ENCODE peak calls at places on chromosomes 12 and 14, in eight cellular contexts. One of them, this sample, is unnamed. For H3K4me1, the result is how much of the 10 kb centered on the place peaks cover.

GRCh38 chr14:43168374-43168925 is 1338.6 kb downstream of the FSCB start:
- DNase-seq in aorta: no peak
- DNase-seq in small intestine: no peak
- DNase-seq in right lobe of liver: no peak
- DNase-seq in ovary: no peak
- DNase-seq in HAP-1: no peak
- DNase-seq in heart right ventricle: no peak
- DNase-seq in astrocyte: no peak
- DNase-seq in this sample: no peak

GRCh38 chr12:95674631-95675030 is 115.9 kb downstream of the NTN4 start:
- DNase-seq in right lobe of liver: no peak
- DNase-seq in astrocyte: no peak
- DNase-seq in ovary: no peak
- DNase-seq in aorta: no peak
- DNase-seq in HAP-1: peak
- DNase-seq in small intestine: peak
- DNase-seq in heart right ventricle: peak
- DNase-seq in this sample: no peak

GRCh38 chr14:90545431-90545830 is 148.6 kb downstream of the CALM1 start:
- DNase-seq in heart right ventricle: no peak
- DNase-seq in ovary: peak
- DNase-seq in aorta: peak
- DNase-seq in right lobe of liver: no peak
- DNase-seq in astrocyte: no peak
- DNase-seq in HAP-1: no peak
- DNase-seq in small intestine: no peak
- DNase-seq in this sample: no peak

GRCh38 chr14:49972840-49973239 is 80.0 kb downstream of the ARF6 start:
- DNase-seq in aorta: no peak
- DNase-seq in ovary: peak
- DNase-seq in small intestine: peak
- DNase-seq in astrocyte: peak
- DNase-seq in HAP-1: peak
- DNase-seq in heart right ventricle: no peak
- DNase-seq in right lobe of liver: no peak
- DNase-seq in this sample: no peak

GRCh38 chr12:232731-233614 is 19.0 kb upstream of the SLC6A12 start:
- DNase-seq in HAP-1: no peak
- DNase-seq in astrocyte: no peak
- DNase-seq in aorta: peak
- DNase-seq in small intestine: no peak
- DNase-seq in right lobe of liver: no peak
- DNase-seq in ovary: no peak
- DNase-seq in heart right ventricle: no peak
- DNase-seq in this sample: no peak

GRCh38 chr12:91954326-91954725 is 191.3 kb downstream of the BTG1 start:
- DNase-seq in HAP-1: no peak
- DNase-seq in aorta: no peak
- DNase-seq in heart right ventricle: no peak
- DNase-seq in right lobe of liver: no peak
- DNase-seq in ovary: no peak
- DNase-seq in astrocyte: no peak
- DNase-seq in small intestine: no peak
- DNase-seq in this sample: no peak

GRCh38 chr12:122681814-122682213 is 21.3 kb downstream of the HCAR2 start:
- DNase-seq in HAP-1: no peak
- DNase-seq in ovary: no peak
- DNase-seq in small intestine: no peak
- DNase-seq in heart right ventricle: peak
- DNase-seq in aorta: no peak
- DNase-seq in astrocyte: peak
- DNase-seq in right lobe of liver: no peak
- DNase-seq in this sample: no peak

GRCh38 chr12:106601031-106601430 is 18.2 kb downstream of the RFX4 start:
- DNase-seq in astrocyte: no peak
- DNase-seq in small intestine: no peak
- DNase-seq in right lobe of liver: no peak
- DNase-seq in heart right ventricle: no peak
- DNase-seq in aorta: no peak
- DNase-seq in HAP-1: peak
- DNase-seq in ovary: no peak
- DNase-seq in this sample: no peak

GRCh38 chr14:58772814-58773620 is 135.3 kb downstream of the DACT1 start:
- DNase-seq in small intestine: no peak
- DNase-seq in right lobe of liver: no peak
- DNase-seq in astrocyte: peak
- DNase-seq in aorta: no peak
- DNase-seq in heart right ventricle: no peak
- DNase-seq in ovary: no peak
- DNase-seq in HAP-1: no peak
- DNase-seq in this sample: no peak

DNA sequence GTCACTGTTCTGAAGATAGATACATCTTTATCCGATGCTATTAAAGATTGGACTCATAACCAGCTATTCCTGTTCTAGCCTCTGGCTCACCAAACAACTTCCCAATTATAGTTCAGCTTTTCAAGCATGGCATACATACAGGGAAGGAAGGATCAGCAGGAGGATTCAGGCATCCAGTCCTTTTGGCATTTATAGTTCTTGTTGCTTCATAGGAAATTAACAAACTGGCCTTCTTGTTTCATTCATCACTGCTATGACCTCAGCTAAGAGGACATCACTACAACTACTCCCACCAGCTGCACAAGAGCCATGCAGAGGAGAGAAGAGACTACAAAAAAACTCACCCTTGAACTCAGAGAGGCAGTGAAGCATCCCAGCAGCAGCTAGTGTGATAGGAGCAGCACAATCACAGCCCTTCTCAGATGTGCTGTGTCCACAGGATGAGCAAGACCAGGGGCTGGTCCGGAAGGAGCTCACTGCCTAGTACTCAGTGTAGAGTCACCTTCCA is 100.5 kb downstream of the SPTSSA start:
- DNase-seq in small intestine: no peak
- DNase-seq in aorta: no peak
- DNase-seq in HAP-1: no peak
- DNase-seq in astrocyte: no peak
- DNase-seq in ovary: no peak
- DNase-seq in right lobe of liver: no peak
- DNase-seq in heart right ventricle: no peak
- DNase-seq in this sample: no peak
- H3K4me1 ChIP-seq in small intestine: under half
- H3K4me1 ChIP-seq in aorta: under half
- H3K4me1 ChIP-seq in HAP-1: under half
- H3K4me1 ChIP-seq in astrocyte: under half
- H3K4me1 ChIP-seq in ovary: under half
- H3K4me1 ChIP-seq in right lobe of liver: under half
- H3K4me1 ChIP-seq in heart right ventricle: under half
- H3K4me1 ChIP-seq in this sample: under half

DNA sequence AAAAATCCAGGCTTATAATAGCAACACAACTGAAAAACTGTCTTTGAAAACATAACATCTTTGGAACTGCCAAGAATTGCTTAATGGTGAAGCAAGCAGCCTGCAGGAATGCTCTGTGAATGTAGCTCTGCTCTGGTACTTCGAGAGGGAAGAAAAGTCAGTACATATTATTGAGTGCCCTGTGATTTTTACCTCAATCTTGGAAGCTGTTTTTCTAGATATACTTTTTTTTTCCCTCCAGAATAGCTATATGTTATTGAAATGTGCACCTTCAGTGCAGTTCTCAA is 508.1 kb downstream of the PCNX1 start:
- DNase-seq in heart right ventricle: no peak
- DNase-seq in aorta: no peak
- DNase-seq in right lobe of liver: no peak
- DNase-seq in HAP-1: no peak
- DNase-seq in astrocyte: peak
- DNase-seq in ovary: no peak
- DNase-seq in small intestine: no peak
- DNase-seq in this sample: no peak
- H3K4me1 ChIP-seq in heart right ventricle: under half
- H3K4me1 ChIP-seq in aorta: under half
- H3K4me1 ChIP-seq in right lobe of liver: under half
- H3K4me1 ChIP-seq in HAP-1: under half
- H3K4me1 ChIP-seq in astrocyte: under half
- H3K4me1 ChIP-seq in ovary: under half
- H3K4me1 ChIP-seq in small intestine: under half
- H3K4me1 ChIP-seq in this sample: under half

GRCh38 chr12:50617657-50618056 is 112.9 kb downstream of the DIP2B start:
- DNase-seq in right lobe of liver: no peak
- DNase-seq in small intestine: no peak
- DNase-seq in astrocyte: no peak
- DNase-seq in ovary: no peak
- DNase-seq in aorta: no peak
- DNase-seq in heart right ventricle: no peak
- DNase-seq in HAP-1: no peak
- DNase-seq in this sample: no peak
- H3K4me1 ChIP-seq in right lobe of liver: under half
- H3K4me1 ChIP-seq in small intestine: under half
- H3K4me1 ChIP-seq in astrocyte: half or more
- H3K4me1 ChIP-seq in ovary: under half
- H3K4me1 ChIP-seq in aorta: under half
- H3K4me1 ChIP-seq in heart right ventricle: under half
- H3K4me1 ChIP-seq in HAP-1: under half
- H3K4me1 ChIP-seq in this sample: half or more

DNA sequence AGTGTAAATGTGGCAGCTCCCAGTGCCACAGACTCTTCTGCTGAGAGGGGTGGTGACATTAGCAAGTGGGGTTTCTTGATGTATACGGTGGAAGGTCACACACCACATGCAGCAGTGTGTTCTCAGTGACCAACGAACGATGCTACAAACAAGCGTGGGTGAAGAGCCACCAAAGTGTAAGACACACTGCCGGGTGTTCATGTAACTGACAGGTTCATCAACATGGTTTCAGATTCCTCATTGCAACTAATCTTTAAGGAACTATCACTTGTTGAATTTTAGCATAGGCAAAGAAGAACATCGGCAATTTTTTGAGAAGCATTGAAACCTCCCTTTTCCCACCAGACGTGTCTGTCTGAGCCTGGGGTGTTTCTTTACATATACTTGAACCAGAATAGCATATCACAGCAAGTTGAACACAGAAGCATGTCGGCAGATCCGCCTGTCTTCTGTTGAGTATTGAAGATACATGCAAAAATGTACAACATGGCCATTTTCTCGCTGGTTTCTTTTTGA is 58.8 kb downstream of the PPP2R5C start:
- DNase-seq in heart right ventricle: no peak
- DNase-seq in astrocyte: no peak
- DNase-seq in right lobe of liver: no peak
- DNase-seq in HAP-1: no peak
- DNase-seq in ovary: no peak
- DNase-seq in small intestine: no peak
- DNase-seq in aorta: no peak
- DNase-seq in this sample: no peak
- H3K4me1 ChIP-seq in heart right ventricle: under half
- H3K4me1 ChIP-seq in astrocyte: under half
- H3K4me1 ChIP-seq in right lobe of liver: under half
- H3K4me1 ChIP-seq in HAP-1: under half
- H3K4me1 ChIP-seq in ovary: under half
- H3K4me1 ChIP-seq in small intestine: under half
- H3K4me1 ChIP-seq in aorta: under half
- H3K4me1 ChIP-seq in this sample: under half

GRCh38 chr12:120234643-120235368 is 30.7 kb downstream of the PXN start:
- DNase-seq in ovary: no peak
- DNase-seq in right lobe of liver: peak
- DNase-seq in aorta: peak
- DNase-seq in small intestine: peak
- DNase-seq in HAP-1: peak
- DNase-seq in heart right ventricle: peak
- DNase-seq in astrocyte: peak
- DNase-seq in this sample: peak
- H3K4me1 ChIP-seq in ovary: under half
- H3K4me1 ChIP-seq in right lobe of liver: under half
- H3K4me1 ChIP-seq in aorta: under half
- H3K4me1 ChIP-seq in small intestine: under half
- H3K4me1 ChIP-seq in HAP-1: under half
- H3K4me1 ChIP-seq in heart right ventricle: half or more
- H3K4me1 ChIP-seq in astrocyte: half or more
- H3K4me1 ChIP-seq in this sample: half or more

GRCh38 chr12:132280436-132280835 is 49.0 kb downstream of the GALNT9 start:
- DNase-seq in small intestine: no peak
- DNase-seq in HAP-1: no peak
- DNase-seq in heart right ventricle: no peak
- DNase-seq in aorta: no peak
- DNase-seq in right lobe of liver: no peak
- DNase-seq in astrocyte: no peak
- DNase-seq in ovary: no peak
- DNase-seq in this sample: no peak

GRCh38 chr12:132282031-132282949 is 47.1 kb downstream of the GALNT9 start:
- DNase-seq in aorta: no peak
- DNase-seq in heart right ventricle: no peak
- DNase-seq in right lobe of liver: no peak
- DNase-seq in HAP-1: no peak
- DNase-seq in small intestine: no peak
- DNase-seq in ovary: no peak
- DNase-seq in astrocyte: no peak
- DNase-seq in this sample: no peak

GRCh38 chr12:132279930-132280329 is 49.5 kb downstream of the GALNT9 start:
- DNase-seq in astrocyte: no peak
- DNase-seq in ovary: no peak
- DNase-seq in small intestine: no peak
- DNase-seq in HAP-1: no peak
- DNase-seq in right lobe of liver: no peak
- DNase-seq in heart right ventricle: no peak
- DNase-seq in aorta: no peak
- DNase-seq in this sample: no peak

GRCh38 chr12:132279184-132279889 is 50.1 kb downstream of the GALNT9 start:
- DNase-seq in right lobe of liver: peak
- DNase-seq in aorta: peak
- DNase-seq in heart right ventricle: peak
- DNase-seq in small intestine: peak
- DNase-seq in ovary: no peak
- DNase-seq in HAP-1: no peak
- DNase-seq in astrocyte: no peak
- DNase-seq in this sample: no peak

GRCh38 chr12:132281021-132281420 is 48.4 kb downstream of the GALNT9 start:
- DNase-seq in heart right ventricle: no peak
- DNase-seq in HAP-1: no peak
- DNase-seq in astrocyte: no peak
- DNase-seq in right lobe of liver: no peak
- DNase-seq in small intestine: no peak
- DNase-seq in aorta: no peak
- DNase-seq in ovary: no peak
- DNase-seq in this sample: no peak
- H3K4me1 ChIP-seq in heart right ventricle: under half
- H3K4me1 ChIP-seq in HAP-1: under half
- H3K4me1 ChIP-seq in astrocyte: under half
- H3K4me1 ChIP-seq in right lobe of liver: under half
- H3K4me1 ChIP-seq in small intestine: under half
- H3K4me1 ChIP-seq in aorta: under half
- H3K4me1 ChIP-seq in ovary: under half
- H3K4me1 ChIP-seq in this sample: under half

This sample was measured in tibial nerve.